ENCODE peak calls at places on chromosomes 13 and 19, in six cellular contexts. Z, C, D, H, R and E are unnamed samples. For H3K36me3, the result is how much of the 10 kb centered on the place peaks cover.

GRCh38 chr13:64078480-64078936 is 2662.9 kb upstream of the PCDH20 start:
- DNase-seq in Z (no peak), C (no peak), D (no peak), H (no peak), R (no peak), E (no peak)

GRCh38 chr19:14081797-14082674 is 3.5 kb downstream of the C19orf67 start:
- DNase-seq in Z (peak), C (no peak), D (no peak), H (no peak), R (peak), E (no peak)

GRCh38 chr19:32824906-32825608 is 44.5 kb downstream of the SLC7A9 start:
- DNase-seq in Z (no peak), C (no peak), D (no peak), H (no peak), R (no peak), E (no peak)

GRCh38 chr13:22375151-22375550 is 704.3 kb downstream of the FGF9 start:
- DNase-seq in Z (no peak), C (no peak), D (no peak), H (no peak), R (no peak), E (no peak)

GRCh38 chr19:2051771-2052704 is 994 bp upstream of the MKNK2 start:
- DNase-seq in Z (peak), C (peak), D (no peak), H (no peak), R (peak), E (no peak)

GRCh38 chr13:50366488-50367174 is 351.4 kb downstream of the KCNRG start:
- DNase-seq in Z (no peak), C (no peak), D (no peak), H (no peak), R (no peak), E (no peak)

GRCh38 chr19:54481326-54481930 is 8.3 kb upstream of the CDC42EP5 start:
- DNase-seq in Z (no peak), C (no peak), D (no peak), H (no peak), R (no peak), E (no peak)

GRCh38 chr13:30892966-30893365 is 13.1 kb upstream of the MEDAG start:
- DNase-seq in Z (peak), C (no peak), D (no peak), H (no peak), R (no peak), E (no peak)

GRCh38 chr19:49749055-49749716 is 13.9 kb downstream of the TSKS start:
- DNase-seq in Z (no peak), C (no peak), D (no peak), H (no peak), R (no peak), E (no peak)

GRCh38 chr19:7482584-7483439 is 6.0 kb downstream of the PEX11G start:
- DNase-seq in Z (peak), C (no peak), D (no peak), H (no peak), R (peak), E (no peak)

GRCh38 chr13:105336706-105337582 is 1198.5 kb downstream of the EFNB2 start:
- DNase-seq in Z (no peak), C (no peak), D (no peak), H (no peak), R (no peak), E (no peak)

GRCh38 chr13:39385621-39386231 is 217.3 kb downstream of the LHFPL6 start:
- DNase-seq in Z (no peak), C (no peak), D (no peak), H (no peak), R (no peak), E (no peak)

GRCh38 chr13:18951412-18951811 is 230.2 kb downstream of the TUBA3C start:
- DNase-seq in Z (no peak), C (no peak), D (no peak), H (no peak), R (no peak), E (no peak)

GRCh38 chr19:33368074-33368864 is 5.2 kb upstream of the CEBPG start:
- DNase-seq in Z (no peak), C (no peak), D (no peak), H (no peak), R (no peak), E (no peak)

GRCh38 chr19:48613852-48614435 is 932 bp downstream of the FAM83E start:
- DNase-seq in Z (no peak), C (no peak), D (no peak), H (no peak), R (no peak), E (no peak)

GRCh38 chr19:43300206-43300605 is 30.9 kb upstream of the PSG9 start:
- DNase-seq in Z (no peak), C (no peak), D (no peak), H (no peak), R (no peak), E (no peak)

GRCh38 chr13:50512602-50513527 is 330.6 kb downstream of the DLEU7 start:
- DNase-seq in Z (peak), C (peak), D (peak), H (no peak), R (peak), E (no peak)

GRCh38 chr19:19746286-19747213 is 13.6 kb upstream of the ZNF14 start:
- DNase-seq in Z (no peak), C (no peak), D (no peak), H (no peak), R (no peak), E (no peak)

GRCh38 chr13:106479849-106480400 is 55.5 kb downstream of the EFNB2 start:
- DNase-seq in Z (no peak), C (no peak), D (no peak), H (no peak), R (no peak), E (no peak)

GRCh38 chr13:101552797-101553196 is 100.3 kb downstream of the ITGBL1 start:
- DNase-seq in Z (no peak), C (no peak), D (no peak), H (no peak), R (no peak), E (no peak)

GRCh38 chr13:33169273-33169980 is 116.1 kb downstream of the STARD13 start:
- DNase-seq in Z (no peak), C (no peak), D (no peak), H (no peak), R (no peak), E (peak)

GRCh38 chr19:33405491-33406461 is 32.3 kb downstream of the CEBPG start:
- DNase-seq in Z (no peak), C (no peak), D (no peak), H (no peak), R (peak), E (no peak)

GRCh38 chr19:3857449-3858003 is 11.3 kb downstream of the ZFR2 start:
- DNase-seq in Z (no peak), C (no peak), D (no peak), H (no peak), R (no peak), E (peak)

GRCh38 chr19:7172794-7173193 is 103.3 kb downstream of the ZNF557 start:
- DNase-seq in Z (no peak), C (no peak), D (no peak), H (no peak), R (no peak), E (no peak)

GRCh38 chr19:2150794-2151338 is 500 bp downstream of the AP3D1 start:
- DNase-seq in Z (no peak), C (no peak), D (no peak), H (no peak), R (no peak), E (no peak)

GRCh38 chr19:2345076-2345475 is 15.0 kb upstream of the TMPRSS9 start:
- DNase-seq in Z (peak), C (no peak), D (no peak), H (no peak), R (no peak), E (no peak)

GRCh38 chr19:57712222-57712621 is 3.2 kb upstream of the ZNF154 start:
- DNase-seq in Z (no peak), C (no peak), D (no peak), H (no peak), R (no peak), E (no peak)

GRCh38 chr19:42577016-42577415 is 17.7 kb downstream of the CEACAM8 start:
- DNase-seq in Z (no peak), C (no peak), D (no peak), H (no peak), R (no peak), E (no peak)

GRCh38 chr19:14113762-14114414 is 3.7 kb downstream of the PRKACA start:
- DNase-seq in Z (peak), C (no peak), D (no peak), H (no peak), R (peak), E (no peak)

GRCh38 chr13:93535256-93535655 is 308.6 kb downstream of the GPC6 start:
- DNase-seq in Z (no peak), C (no peak), D (no peak), H (no peak), R (no peak), E (no peak)

GRCh38 chr19:34128558-34129250 is 43.6 kb upstream of the LSM14A start:
- DNase-seq in Z (no peak), C (no peak), D (no peak), H (no peak), R (no peak), E (no peak)

GRCh38 chr13:36417328-36417727 is 15.0 kb upstream of the CCNA1 start:
- DNase-seq in Z (no peak), C (no peak), D (no peak), H (no peak), R (no peak), E (no peak)

GRCh38 chr13:40910324-40911050 is 108.6 kb downstream of the ELF1 start:
- DNase-seq in Z (no peak), C (no peak), D (no peak), H (no peak), R (no peak), E (no peak)
- H3K4me3 ChIP-seq in Z (no peak), C (no peak), D (no peak), H (no peak), R (no peak), E (no peak)

GRCh38 chr13:113631341-113632095 is 26.5 kb downstream of the ATP4B start:
- DNase-seq in Z (no peak), C (no peak), D (no peak), H (no peak), R (peak), E (no peak)

GRCh38 chr13:113632706-113633484 is 25.1 kb downstream of the ATP4B start:
- DNase-seq in Z (no peak), C (no peak), D (no peak), H (no peak), R (peak), E (no peak)

GRCh38 chr13:113629814-113630213 is 28.2 kb downstream of the ATP4B start:
- DNase-seq in Z (no peak), C (no peak), D (no peak), H (no peak), R (peak), E (no peak)

GRCh38 chr13:113630296-113630695 is 27.7 kb downstream of the ATP4B start:
- DNase-seq in Z (no peak), C (no peak), D (no peak), H (no peak), R (peak), E (no peak)

GRCh38 chr13:113630804-113631203 is 27.2 kb downstream of the ATP4B start:
- DNase-seq in Z (no peak), C (no peak), D (no peak), H (no peak), R (peak), E (no peak)
- H3K36me3 ChIP-seq in Z (under half), C (under half), D (under half), H (under half), R (half or more), E (under half)

GRCh38 chr13:97212540-97213146 is 9.5 kb upstream of the MBNL2 start:
- DNase-seq in Z (no peak), C (no peak), D (no peak), H (no peak), R (no peak), E (no peak)
- TF ChIP-seq CTCF in Z (peak), C (peak), D (peak), H (peak), R (peak), E (peak)

DNA sequence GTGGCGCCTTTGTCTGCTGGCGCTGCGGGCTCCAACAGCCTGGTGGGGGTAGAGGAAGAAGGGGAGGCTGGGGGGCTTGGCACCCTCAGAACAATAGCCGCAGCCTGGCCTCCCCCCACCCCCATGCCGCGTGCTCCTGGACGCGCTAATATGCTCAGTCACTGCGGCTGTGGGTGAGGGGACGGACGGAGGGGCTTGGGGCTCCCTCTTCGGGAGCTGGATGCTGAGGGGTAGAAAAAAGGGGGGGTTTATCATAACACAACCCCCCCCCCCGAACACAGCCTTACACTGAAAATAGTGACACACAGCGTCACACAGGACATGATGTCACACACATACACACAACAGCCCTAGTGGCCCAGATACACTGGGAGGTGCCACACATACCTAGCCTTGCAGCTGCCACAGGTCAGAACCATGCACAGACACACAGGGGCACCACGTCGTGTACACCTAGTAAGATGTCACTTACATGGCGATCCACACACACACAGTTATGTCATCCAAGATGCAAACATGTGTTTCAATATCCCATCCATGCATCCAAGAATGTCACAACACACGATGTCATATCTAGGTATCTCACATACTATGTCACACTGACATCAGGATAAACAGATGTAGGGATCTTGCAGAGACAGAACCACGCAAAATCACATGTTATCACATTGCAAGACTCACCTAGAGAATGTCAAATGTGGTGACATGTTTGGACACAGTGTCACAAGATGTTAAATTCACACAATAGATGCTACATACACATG is 760 bp downstream of the MAST1 start:
- DNase-seq in Z (no peak), C (no peak), D (no peak), H (no peak), R (no peak), E (no peak)
- H3K4me3 ChIP-seq in Z (peak), C (no peak), D (peak), H (peak), R (peak), E (peak)

GRCh38 chr13:46008631-46009030 is 43.9 kb downstream of the ZC3H13 start:
- DNase-seq in Z (no peak), C (no peak), D (no peak), H (no peak), R (no peak), E (no peak)

GRCh38 chr13:46015374-46015773 is 37.2 kb downstream of the ZC3H13 start:
- DNase-seq in Z (no peak), C (no peak), D (no peak), H (no peak), R (no peak), E (no peak)

GRCh38 chr13:46010148-46010547 is 42.4 kb downstream of the ZC3H13 start:
- DNase-seq in Z (no peak), C (no peak), D (no peak), H (no peak), R (no peak), E (no peak)

GRCh38 chr13:46016216-46016615 is 36.3 kb downstream of the ZC3H13 start:
- DNase-seq in Z (no peak), C (no peak), D (no peak), H (no peak), R (no peak), E (no peak)

GRCh38 chr13:46012404-46012803 is 40.1 kb downstream of the ZC3H13 start:
- DNase-seq in Z (no peak), C (no peak), D (no peak), H (no peak), R (no peak), E (no peak)
- H3K36me3 ChIP-seq in Z (under half), C (half or more), D (under half), H (under half), R (half or more), E (under half)

GRCh38 chr13:44879452-44880058 is 109.7 kb downstream of the NUFIP1 start:
- DNase-seq in Z (no peak), C (no peak), D (no peak), H (peak), R (no peak), E (no peak)
- TF ChIP-seq CTCF in Z (peak), C (peak), D (peak), H (peak), R (peak), E (peak)

DNA sequence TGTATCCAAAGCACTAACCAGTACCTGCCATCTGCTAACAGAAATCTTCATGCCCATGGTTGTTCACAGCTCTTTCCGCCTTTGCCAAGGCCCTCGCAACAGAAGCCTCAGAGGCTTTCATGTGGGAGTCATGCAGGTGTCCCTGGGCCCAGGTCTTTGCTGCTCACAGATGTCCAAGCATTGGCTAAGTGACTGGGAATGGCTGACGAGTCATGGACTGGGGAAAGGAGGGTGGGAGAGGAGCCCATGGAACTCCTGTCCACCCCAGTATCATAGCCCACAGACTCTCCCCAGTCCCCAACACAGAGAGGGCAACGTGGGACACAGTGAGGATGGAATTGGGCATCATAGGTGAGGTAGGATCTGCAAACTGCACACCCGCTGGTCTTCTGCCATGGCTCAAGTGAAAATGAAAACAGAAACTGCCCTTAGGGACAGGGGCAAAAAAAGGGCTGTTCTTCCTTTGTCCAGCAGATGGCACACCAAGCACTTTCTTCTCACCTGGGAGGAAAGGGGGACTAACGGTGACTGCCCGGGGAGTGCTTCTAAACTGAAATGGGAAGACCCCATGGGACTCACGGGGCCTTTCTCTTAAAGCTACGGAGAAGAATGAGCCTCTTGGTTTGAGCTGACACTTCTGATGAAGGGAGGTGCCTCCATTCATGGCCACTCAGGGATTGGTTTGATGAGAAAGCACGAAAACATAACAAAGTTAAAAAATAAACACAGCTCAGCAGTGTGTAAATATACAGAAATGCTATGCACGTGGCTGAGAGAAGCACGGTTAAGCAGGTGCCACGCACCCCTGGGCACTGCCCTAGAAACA is 11.1 kb upstream of the DHRS12 start:
- DNase-seq in Z (peak), C (peak), D (no peak), H (no peak), R (peak), E (no peak)
- H3K4me3 ChIP-seq in Z (peak), C (peak), D (peak), H (peak), R (peak), E (peak)

GRCh38 chr19:15238639-15239155 is 6.4 kb upstream of the EPHX3 start:
- DNase-seq in Z (no peak), C (no peak), D (no peak), H (no peak), R (no peak), E (no peak)
- H3K36me3 ChIP-seq in Z (under half), C (half or more), D (under half), H (under half), R (half or more), E (under half)